ENCODE peak calls at places on chromosomes 2 and 18, in ten cellular contexts. J is COLO829; F is stimulated activated CD8-positive, alpha-beta memory T cell treated with anti-CD3 and anti-CD28 coated beads, Interleukin-15, amount 100 ng/mL, for 24 hours; N is left ventricle myocardium inferior; D is foreskin fibroblast; R is HTR-8/SVneo; T is NCI-H1092; L is GM04503; H is stimulated activated CD4-positive, alpha-beta T cell treated with anti-CD3 and anti-CD28 coated beads, Interleukin-1b, Interleukin-23, amount 100 ng/mL, for 48 hours; W is activated naive CD8-positive, alpha-beta T cell treated with anti-CD3 and anti-CD28 coated beads, Interleukin-2, amount 50 U/mL, for 24 hours. P is an unnamed sample.

GRCh38 chr18:78506031-78506461 is 473.6 kb upstream of the SALL3 start:
- DNase-seq in F (no peak), H (no peak), D (no peak), J (peak), R (no peak), T (no peak), L (no peak), N (no peak), W (no peak), P (no peak)

GRCh38 chr2:12848176-12848575 is 131.4 kb downstream of the TRIB2 start:
- DNase-seq in R (no peak), F (no peak), L (no peak), J (no peak), N (no peak), D (peak), T (no peak), H (no peak), W (no peak), P (no peak)

GRCh38 chr2:45435316-45435715 is 175.8 kb downstream of the SRBD1 start:
- DNase-seq in D (peak), N (no peak), W (no peak), H (no peak), F (no peak), L (peak), T (no peak), R (peak), J (no peak), P (no peak)

GRCh38 chr2:39483530-39483929 is 46.4 kb upstream of the MAP4K3 start:
- DNase-seq in H (no peak), L (no peak), J (no peak), W (no peak), D (no peak), F (no peak), N (no peak), T (no peak), R (no peak), P (no peak)

GRCh38 chr18:69845588-69846506 is 101.8 kb downstream of the CD226 start:
- DNase-seq in L (no peak), J (no peak), N (no peak), F (no peak), H (no peak), R (no peak), T (peak), W (no peak), D (no peak), P (no peak)

GRCh38 chr2:234996467-234997270 is 44.9 kb downstream of the SH3BP4 start:
- DNase-seq in F (no peak), N (no peak), J (peak), H (no peak), L (no peak), W (no peak), D (peak), T (no peak), R (peak), P (no peak)

GRCh38 chr2:172072279-172072678 is 13.0 kb upstream of the DLX1 start:
- DNase-seq in L (no peak), J (peak), F (no peak), T (peak), D (no peak), W (no peak), N (no peak), H (no peak), R (no peak), P (no peak)

GRCh38 chr18:52227536-52227935 is 112.5 kb upstream of the DCC start:
- DNase-seq in R (no peak), F (no peak), H (no peak), L (no peak), J (no peak), D (no peak), T (no peak), N (no peak), W (no peak), P (no peak)

GRCh38 chr2:208224802-208225201 is 30.1 kb downstream of the IDH1 start:
- DNase-seq in F (no peak), H (no peak), J (peak), W (no peak), N (no peak), D (peak), R (no peak), L (no peak), T (no peak), P (no peak)

GRCh38 chr18:34540897-34541296 is 169.2 kb upstream of the DTNA start:
- DNase-seq in N (no peak), D (no peak), L (no peak), T (no peak), W (no peak), H (no peak), F (no peak), J (no peak), R (no peak), P (no peak)

GRCh38 chr2:2688231-2688630 is 357.2 kb upstream of the MYT1L start:
- DNase-seq in D (no peak), H (no peak), J (no peak), F (no peak), L (no peak), W (no peak), T (no peak), N (no peak), R (no peak), P (no peak)

GRCh38 chr2:74137651-74138050 is 10.1 kb downstream of the BOLA3 start:
- DNase-seq in H (no peak), L (no peak), W (no peak), N (no peak), T (no peak), F (no peak), R (no peak), J (no peak), D (no peak), P (no peak)

GRCh38 chr18:56221195-56222065 is 417.0 kb downstream of the TXNL1 start:
- DNase-seq in R (no peak), L (no peak), H (no peak), D (no peak), F (no peak), J (no peak), W (no peak), T (no peak), N (no peak), P (no peak)

GRCh38 chr2:165074884-165075283 is 119.6 kb upstream of the SLC38A11 start:
- DNase-seq in R (no peak), T (no peak), L (no peak), W (no peak), H (no peak), J (no peak), N (no peak), F (no peak), D (no peak), P (no peak)